ENCODE peak calls at places on chromosome 1, in seven cellular contexts. K is HCT116, W is IMR-90, R is choroid plexus epithelial cell, S is BE2C, F is HFF-Myc, L is fibroblast of mammary gland. I is an unnamed sample.

GRCh38 chr1:232789660-232790059 is 15.6 kb upstream of the MAP10 start:
- DNase-seq in W (no peak), K (no peak), F (no peak), S (no peak), R (no peak), L (peak; percentile 66), I (no peak)

GRCh38 chr1:220151454-220151853 is 57.5 kb downstream of the IARS2 start:
- DNase-seq in K (no peak), R (peak; percentile 55), L (peak; percentile 80), F (no peak), W (peak; percentile 15), S (no peak), I (no peak)

GRCh38 chr1:155725142-155725541 is 36.3 kb downstream of the DAP3 start:
- DNase-seq in L (no peak), F (no peak), S (no peak), W (no peak), R (no peak), K (no peak), I (no peak)

GRCh38 chr1:44112486-44112885 is 6.1 kb upstream of the KLF17 start:
- DNase-seq in L (peak; percentile 62), F (no peak), K (no peak), S (no peak), W (peak; percentile 13), R (no peak), I (no peak)

GRCh38 chr1:55575571-55576279 is 360.6 kb upstream of the USP24 start:
- DNase-seq in R (no peak), F (no peak), S (no peak), W (no peak), K (no peak), L (no peak), I (no peak)

GRCh38 chr1:200363200-200363933 is 46.5 kb downstream of the ZNF281 start:
- DNase-seq in S (no peak), K (no peak), F (no peak), W (no peak), L (no peak), R (no peak), I (no peak)

GRCh38 chr1:198669023-198669698 is 30.3 kb downstream of the PTPRC start:
- DNase-seq in K (peak; percentile 37), W (peak; percentile 95), F (peak; percentile 95), L (peak; percentile 90), R (peak; percentile 93), S (no peak), I (no peak)

GRCh38 chr1:40665335-40666171 is at the start of gene RIMS3:
- DNase-seq in K (peak; percentile 42), S (peak; percentile 80), R (peak; percentile 42), F (no peak), L (peak; percentile 18), W (peak; percentile 8), I (peak; percentile 98)

GRCh38 chr1:104648269-104648691 is 898.6 kb downstream of the AMY1C start:
- DNase-seq in F (no peak), L (no peak), R (peak; percentile 13), K (no peak), W (no peak), S (peak; percentile 37), I (peak; percentile 37)

GRCh38 chr1:216750031-216750627 is 26.9 kb upstream of the ESRRG start:
- DNase-seq in K (no peak), F (peak; percentile 15), W (peak; percentile 69), L (peak; percentile 51), R (peak; percentile 83), S (peak; percentile 51), I (no peak)

GRCh38 chr1:235646463-235646862 is 3.1 kb downstream of the GNG4 start:
- DNase-seq in S (no peak), R (no peak), K (no peak), L (no peak), F (no peak), W (no peak), I (no peak)

GRCh38 chr1:211339631-211340041 is 13.0 kb downstream of the TRAF5 start:
- DNase-seq in W (no peak), R (no peak), S (peak; percentile 13), F (no peak), K (no peak), L (no peak), I (no peak)

GRCh38 chr1:82762829-82763532 is 962.2 kb downstream of the ADGRL2 start:
- DNase-seq in K (no peak), W (no peak), F (no peak), L (no peak), S (no peak), R (no peak), I (no peak)

GRCh38 chr1:227437495-227438008 is 119.3 kb upstream of the CDC42BPA start:
- DNase-seq in L (peak; percentile 71), W (peak; percentile 68), S (no peak), R (peak; percentile 79), F (no peak), K (peak; percentile 55), I (peak; percentile 50)

GRCh38 chr1:215018555-215018954 is 64.0 kb upstream of the KCNK2 start:
- DNase-seq in L (peak; percentile 79), S (no peak), F (no peak), R (no peak), W (peak; percentile 98), K (no peak), I (no peak)

GRCh38 chr1:53047737-53048344 is 14.2 kb upstream of the PODN start:
- DNase-seq in W (peak; percentile 94), K (no peak), F (peak; percentile 51), R (peak; percentile 73), L (peak; percentile 77), S (no peak), I (no peak)

GRCh38 chr1:33332357-33332789 is 11.5 kb upstream of the A3GALT2 start:
- DNase-seq in K (no peak), R (peak; percentile 69), W (peak; percentile 41), L (peak; percentile 77), F (no peak), S (no peak), I (no peak)

GRCh38 chr1:229048221-229048620 is 222.7 kb upstream of the RAB4A start:
- DNase-seq in L (no peak), F (no peak), R (no peak), K (no peak), W (no peak), S (no peak), I (no peak)

GRCh38 chr1:24390924-24391782 is 22.4 kb downstream of the STPG1 start:
- DNase-seq in R (peak; percentile 93), K (peak; percentile 57), F (peak; percentile 56), S (peak; percentile 65), L (peak; percentile 91), W (peak; percentile 86), I (peak; percentile 73)

GRCh38 chr1:199163277-199164069 is 524.6 kb downstream of the PTPRC start:
- DNase-seq in R (no peak), F (no peak), K (no peak), S (no peak), L (no peak), W (no peak), I (no peak)

GRCh38 chr1:151535326-151536271 is 4.5 kb upstream of the TUFT1 start:
- DNase-seq in S (no peak), W (peak; percentile 50), R (no peak), K (no peak), F (no peak), L (peak; percentile 60), I (no peak)

GRCh38 chr1:204529371-204529895 is 13.2 kb downstream of the MDM4 start:
- DNase-seq in L (no peak), W (no peak), S (peak; percentile 23), F (no peak), R (no peak), K (no peak), I (no peak)
- TF ChIP-seq CTCF in L (no peak), W (no peak), S (peak; percentile 37), F (no peak), R (peak; percentile 25), K (no peak), I (no peak)

GRCh38 chr1:15911927-15912326 is 64.0 kb downstream of the ZBTB17 start:
- DNase-seq in S (no peak), R (no peak), L (no peak), F (no peak), W (no peak), K (no peak), I (no peak)
- TF ChIP-seq CTCF in S (no peak), R (no peak), L (no peak), F (no peak), W (no peak), K (no peak), I (no peak)

DNA sequence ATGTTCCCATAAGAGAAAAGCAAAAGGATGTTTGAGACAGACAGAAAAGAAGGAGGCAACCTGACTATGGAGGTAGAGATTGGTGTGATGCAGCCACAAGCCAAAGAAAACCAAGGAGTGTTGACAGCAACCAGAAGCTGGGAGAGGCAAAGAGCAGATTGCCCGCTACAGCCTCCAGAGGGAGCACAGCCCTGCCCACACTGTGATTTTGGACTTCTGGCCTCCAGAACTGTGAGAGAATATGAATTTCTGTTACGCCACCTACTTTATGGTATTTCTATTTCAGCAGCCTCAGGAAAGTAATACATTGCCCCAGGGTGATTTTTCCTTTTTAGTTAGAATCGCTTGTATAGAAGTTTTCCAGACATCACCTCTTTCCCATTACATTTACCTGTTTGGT is 28.4 kb downstream of the SLAMF6 start:
- DNase-seq in W (no peak), F (no peak), R (peak; percentile 16), S (no peak), K (peak; percentile 8), L (no peak), I (no peak)
- TF ChIP-seq CTCF in W (no peak), F (peak; percentile 16), R (peak; percentile 51), S (peak; percentile 43), K (peak; percentile 37), L (no peak), I (no peak)

DNA sequence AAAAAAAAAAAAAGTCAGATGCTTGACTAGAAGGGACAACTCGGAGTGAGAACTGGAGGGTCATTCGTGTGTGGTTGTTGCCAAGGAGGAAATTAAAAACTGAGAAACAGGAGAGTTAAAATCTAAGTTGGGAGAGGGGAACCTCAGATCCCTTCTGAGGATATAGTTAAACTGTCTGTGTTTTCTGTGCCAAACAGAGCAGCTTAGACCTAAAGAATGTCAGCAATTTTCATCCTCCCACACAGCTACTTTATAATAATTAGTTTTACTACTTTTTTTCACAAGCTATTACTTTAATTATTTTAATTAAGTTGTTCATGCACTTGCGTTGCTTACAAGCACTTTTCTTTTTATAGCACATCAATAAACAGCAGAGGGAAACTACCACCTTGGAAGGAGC is 84.0 kb upstream of the ABCD3 start:
- DNase-seq in F (no peak), S (no peak), K (no peak), R (peak; percentile 39), L (no peak), W (peak; percentile 16), I (no peak)
- TF ChIP-seq CTCF in F (no peak), S (no peak), K (no peak), R (no peak), L (no peak), W (no peak), I (no peak)

DNA sequence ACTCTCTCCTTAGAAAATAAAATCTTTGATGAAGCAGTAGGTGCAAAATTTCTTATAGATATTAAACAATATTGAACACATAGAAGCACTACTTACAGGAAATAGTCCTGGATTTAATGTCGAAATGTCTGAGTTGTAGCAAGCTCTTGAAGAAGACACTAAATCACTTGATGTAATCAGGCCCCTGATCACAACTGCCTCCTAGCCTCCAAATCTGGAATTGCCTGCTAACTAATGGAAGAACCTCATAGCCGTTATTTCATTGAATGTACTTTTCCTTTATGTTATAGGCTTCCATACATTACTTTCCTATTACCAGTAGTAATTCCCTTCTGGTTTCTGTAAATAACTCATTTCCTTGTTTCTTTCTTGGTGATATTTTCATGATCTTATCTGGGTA is 675.7 kb upstream of the CHRM3 start:
- DNase-seq in S (no peak), R (peak; percentile 58), F (no peak), L (peak; percentile 21), K (no peak), W (peak; percentile 8), I (no peak)
- TF ChIP-seq CTCF in S (peak; percentile 21), R (peak; percentile 64), F (no peak), L (peak; percentile 32), K (no peak), W (peak; percentile 30), I (no peak)

GRCh38 chr1:7755448-7755847 is 15.6 kb upstream of the VAMP3 start:
- DNase-seq in F (no peak), S (peak; percentile 19), K (no peak), R (peak; percentile 55), L (peak; percentile 10), W (peak; percentile 15), I (no peak)
- TF ChIP-seq CTCF in F (peak; percentile 38), S (peak; percentile 52), K (no peak), R (peak; percentile 61), L (peak; percentile 28), W (peak; percentile 42), I (no peak)

I was measured in GM13976.